ENCODE peak calls at places on chromosome 16, in four cellular contexts. T is stomach, G is A549, V is esophagus squamous epithelium. A is an unnamed sample.

GRCh38 chr16:23700509-23700908 is 12.5 kb downstream of the ERN2 start:
- DNase-seq in T (no peak), G (no peak), V (no peak), A (no peak)

GRCh38 chr16:30882429-30883310 is 11.2 kb downstream of the BCL7C start:
- DNase-seq in T (no peak), G (no peak), V (no peak), A (no peak)

GRCh38 chr16:48317614-48318013 is 67.6 kb downstream of the SIAH1 start:
- DNase-seq in T (no peak), G (no peak), V (no peak), A (no peak)

GRCh38 chr16:470418-470817 is 45.0 kb downstream of the RAB11FIP3 start:
- DNase-seq in T (no peak), G (no peak), V (no peak), A (no peak)

GRCh38 chr16:80273635-80274538 is 266.9 kb upstream of the DYNLRB2 start:
- DNase-seq in T (no peak), G (no peak), V (no peak), A (no peak)

GRCh38 chr16:56311208-56312027 is 113.9 kb downstream of the AMFR start:
- DNase-seq in T (no peak), G (no peak), V (no peak), A (no peak)

GRCh38 chr16:3645108-3645503 is 9.4 kb upstream of the DNASE1 start:
- DNase-seq in T (no peak), G (no peak), V (no peak), A (no peak)

GRCh38 chr16:27107185-27107592 is 40.5 kb downstream of the C16orf82 start:
- DNase-seq in T (no peak), G (no peak), V (no peak), A (no peak)

GRCh38 chr16:65702707-65703402 is 581.0 kb upstream of the CDH11 start:
- DNase-seq in T (no peak), G (no peak), V (no peak), A (no peak)

GRCh38 chr16:709651-710499 is 4.3 kb upstream of the FBXL16 start:
- DNase-seq in T (no peak), G (no peak), V (no peak), A (no peak)

GRCh38 chr16:46787909-46788308 is 39.8 kb upstream of the MYLK3 start:
- DNase-seq in T (no peak), G (no peak), V (no peak), A (no peak)

GRCh38 chr16:80060470-80060869 is 459.9 kb upstream of the MAF start:
- DNase-seq in T (no peak), G (no peak), V (no peak), A (no peak)

GRCh38 chr16:29708917-29709600 is 30.1 kb downstream of the QPRT start:
- DNase-seq in T (no peak), G (no peak), V (no peak), A (no peak)

GRCh38 chr16:29714972-29715371 is 30.8 kb downstream of the C16orf54 start:
- DNase-seq in T (no peak), G (no peak), V (no peak), A (no peak)

GRCh38 chr16:29714396-29714795 is 31.4 kb downstream of the C16orf54 start:
- DNase-seq in T (no peak), G (no peak), V (no peak), A (no peak)

GRCh38 chr16:29712770-29713169 is 33.0 kb downstream of the C16orf54 start:
- DNase-seq in T (no peak), G (no peak), V (no peak), A (no peak)

DNA sequence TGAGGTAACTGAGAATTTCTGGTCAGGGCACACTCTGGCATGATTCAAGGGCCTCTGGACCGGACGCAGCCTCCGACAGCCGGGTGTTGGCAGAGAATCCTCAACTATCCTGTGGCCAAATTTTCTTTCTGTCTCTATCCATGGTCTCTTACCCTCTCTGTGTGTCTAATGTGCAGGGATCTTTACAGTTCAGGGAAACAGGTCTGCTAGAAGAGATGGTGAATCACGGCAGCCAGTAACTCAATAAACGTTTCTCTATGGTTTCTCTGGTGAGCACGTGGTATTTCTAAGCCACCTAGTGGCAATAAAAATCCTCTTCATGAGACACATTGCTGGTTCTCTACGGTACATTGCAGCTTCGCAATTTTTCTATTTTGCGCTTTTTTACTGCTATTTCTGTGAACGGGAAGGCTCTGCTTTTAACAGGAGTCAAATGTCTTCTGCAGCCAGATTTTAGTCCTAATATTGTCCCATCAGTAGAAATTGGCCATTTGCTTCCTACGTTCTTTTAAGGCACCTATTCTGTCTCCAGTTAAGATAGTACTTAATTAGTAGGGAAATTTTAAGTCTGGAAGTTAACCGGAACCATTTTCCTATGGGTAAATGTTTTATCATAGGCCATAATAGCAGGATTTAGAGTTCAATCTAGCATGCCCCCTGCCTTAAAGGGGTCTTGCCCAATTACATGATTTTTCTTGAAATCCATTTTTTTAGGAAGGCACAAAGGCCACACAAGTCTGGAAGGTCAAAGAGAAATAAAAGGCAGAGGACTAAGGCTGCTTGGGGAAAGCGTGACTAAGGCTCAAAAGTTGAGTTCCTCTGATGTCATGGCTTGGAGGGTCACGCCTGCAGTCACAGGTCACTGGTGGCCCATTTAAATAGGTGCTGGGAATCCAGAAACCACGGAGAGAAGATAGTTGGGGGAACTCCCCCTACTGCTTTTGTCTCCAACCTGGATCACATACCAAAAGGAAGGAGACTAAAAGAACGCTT is 31.5 kb downstream of the QPRT start:
- DNase-seq in T (no peak), G (peak; percentile 73), V (no peak), A (no peak)
- H3K4me1 ChIP-seq in T (peaks cover 11% of the 10 kb centered on the region), G (peaks cover 6% of the 10 kb centered on the region), V (no peaks in the 10 kb centered on the region), A (peaks cover 3% of the 10 kb centered on the region)

GRCh38 chr16:75658175-75658574 is 10.6 kb downstream of the TERF2IP start:
- DNase-seq in T (no peak), G (no peak), V (no peak), A (no peak)
- TF ChIP-seq POLR2A in T (no peak), G (no peak), V (no peak), A (no peak)

DNA sequence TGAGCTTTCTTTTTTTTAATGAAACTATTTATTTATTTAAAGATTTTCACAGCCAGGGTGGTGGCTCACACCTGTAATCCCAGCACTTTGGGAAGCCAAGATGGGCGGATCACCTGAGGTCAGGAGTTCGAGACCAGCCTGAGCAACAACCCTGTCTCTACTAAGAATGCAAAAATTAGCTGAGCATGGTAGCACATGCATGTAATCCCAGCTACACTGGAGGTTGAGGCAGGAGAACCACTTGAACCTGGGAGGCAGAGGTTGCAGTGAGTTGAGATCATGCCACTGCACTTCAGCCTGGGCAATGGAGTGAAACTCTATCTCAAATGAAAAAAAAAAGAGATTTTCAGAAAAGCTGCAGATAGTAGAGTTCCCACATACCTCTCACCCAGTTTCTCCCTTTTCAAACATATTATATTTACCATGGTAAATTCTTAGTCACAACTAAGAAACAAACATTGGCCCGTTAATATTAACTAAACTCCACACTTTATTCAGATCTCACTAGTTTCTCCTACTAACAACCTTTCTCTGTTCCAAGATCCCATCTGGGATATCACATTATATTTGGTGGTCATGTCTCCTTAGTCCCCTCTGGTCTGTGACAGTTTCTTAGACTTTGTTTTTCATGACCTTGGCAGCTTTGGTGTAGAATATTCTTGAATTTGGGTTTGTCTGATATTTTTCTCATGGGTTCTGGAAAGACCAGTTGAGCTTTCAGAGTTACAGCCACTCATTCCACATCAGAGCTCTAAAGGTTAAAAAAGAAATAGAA is 7.8 kb upstream of the TAT start:
- DNase-seq in T (no peak), G (no peak), V (no peak), A (no peak)
- H3K4me3 ChIP-seq in T (no peak overlapping the region), G (no peak overlapping the region), V (no peak overlapping the region), A (no peak overlapping the region)

DNA sequence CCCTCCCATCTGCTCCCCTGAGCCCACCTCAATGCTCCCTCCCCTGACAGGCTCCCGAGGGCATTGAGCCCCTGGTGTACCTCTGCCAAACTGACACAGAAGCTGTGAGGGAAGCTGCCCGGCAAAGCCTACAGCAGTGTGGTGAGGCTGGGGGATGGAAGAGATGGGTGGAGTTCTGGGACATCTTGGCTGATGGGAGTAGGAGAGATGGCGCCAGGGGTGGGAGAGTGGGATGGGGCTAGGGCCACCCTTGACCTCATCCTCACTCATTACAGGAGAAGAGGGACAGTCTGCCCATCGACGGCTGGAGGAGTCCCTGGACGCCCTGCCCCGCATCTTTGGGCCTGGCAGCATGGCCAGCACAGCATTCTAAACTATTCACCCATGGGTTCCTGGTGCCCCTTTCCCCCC is 16.2 kb upstream of the CTCF start:
- DNase-seq in T (no peak), G (no peak), V (no peak), A (no peak)
- H3K4me1 ChIP-seq in T (peaks cover 56% of the 10 kb centered on the region), G (peaks cover 9% of the 10 kb centered on the region), V (peaks cover 32% of the 10 kb centered on the region), A (peaks cover 50% of the 10 kb centered on the region)

DNA sequence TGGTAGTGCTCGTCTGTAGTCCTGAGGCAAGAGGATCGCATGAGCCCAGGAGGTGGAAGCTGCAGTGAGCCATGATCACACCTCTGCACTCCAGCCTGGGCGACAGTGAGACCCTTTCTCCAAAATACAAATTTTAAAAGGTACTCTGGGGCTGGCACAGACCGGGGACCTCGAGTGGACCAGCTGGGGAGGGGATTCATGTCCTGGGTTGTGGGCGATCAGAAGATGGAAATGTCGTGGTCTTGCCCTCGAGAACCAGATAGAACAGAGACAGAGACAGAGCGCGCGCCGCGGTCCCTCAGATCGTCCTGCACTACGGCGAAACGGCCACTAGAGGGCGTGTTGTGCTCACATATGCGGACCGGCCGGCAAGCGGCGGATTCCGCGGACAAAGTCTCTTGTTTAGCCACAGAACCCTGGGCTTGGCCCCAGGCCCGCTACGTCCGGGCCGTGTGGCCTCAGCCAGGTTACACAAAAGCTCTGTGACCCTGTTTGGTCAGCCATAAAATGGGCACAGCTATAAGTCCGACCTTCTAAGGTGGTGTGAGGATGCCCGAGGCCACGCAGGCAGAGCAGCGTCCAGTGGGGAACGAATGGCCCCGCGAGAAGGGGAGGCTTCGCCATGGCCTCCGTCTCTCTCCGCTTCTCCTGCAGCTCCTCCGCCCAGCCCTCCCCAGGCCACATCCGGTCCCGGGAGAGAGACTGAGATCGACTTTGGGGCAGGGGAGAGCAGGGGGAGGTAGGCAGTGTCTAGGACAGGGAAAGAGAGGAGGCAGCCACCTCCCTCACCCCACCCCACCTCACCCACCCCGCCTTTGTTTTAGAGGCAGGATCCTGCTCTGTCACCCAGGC is 14.6 kb upstream of the SBK1 start:
- DNase-seq in T (peak; percentile 91), G (peak; percentile 69), V (peak; percentile 59), A (peak; percentile 77)
- TF ChIP-seq POLR2A in T (no peak), G (peak; percentile 30), V (no peak), A (no peak)